ENCODE peak calls at places on chromosomes 12 and 14, in eight cellular contexts. V is substantia nigra, D is NCI-H748 treated with DMSO at 0.1 percent for 48 hours, L is caudate nucleus, F is foreskin fibroblast, Y is colonic mucosa, X is AG04449, M is T-helper 1 cell. S is an unnamed sample.

GRCh38 chr12:113862570-113863454 is 103.3 kb downstream of the RBM19 start:
- DNase-seq in D (peak), V (no peak), L (no peak), M (no peak), F (peak), X (peak), Y (no peak), S (no peak)

GRCh38 chr12:120994059-120994458 is 15.7 kb downstream of the HNF1A start:
- DNase-seq in L (no peak), X (no peak), D (no peak), M (no peak), Y (no peak), F (no peak), V (no peak), S (no peak)

GRCh38 chr14:52551696-52552062 is 626 bp downstream of the TXNDC16 start:
- DNase-seq in F (peak), Y (peak), D (peak), V (no peak), L (no peak), M (no peak), X (no peak), S (no peak)

GRCh38 chr14:98888281-98888680 is 383.7 kb downstream of the BCL11B start:
- DNase-seq in Y (no peak), D (no peak), X (no peak), F (no peak), L (no peak), M (no peak), V (no peak), S (no peak)

GRCh38 chr14:94098359-94098758 is 12.2 kb upstream of the IFI27 start:
- DNase-seq in V (no peak), M (no peak), X (no peak), Y (no peak), F (peak), L (no peak), D (no peak), S (no peak)

GRCh38 chr12:55927588-55928502 is at the start of gene PYM1:
- DNase-seq in Y (peak), V (peak), M (peak), F (peak), L (peak), X (no peak), D (peak), S (peak)

GRCh38 chr12:102816816-102817434 is 100.1 kb downstream of the PAH start:
- DNase-seq in M (no peak), V (no peak), F (peak), D (peak), X (peak), L (no peak), Y (no peak), S (no peak)

GRCh38 chr12:25458047-25458552 is 95.0 kb downstream of the LMNTD1 start:
- DNase-seq in D (peak), L (peak), F (peak), V (no peak), X (peak), Y (no peak), M (no peak), S (no peak)

GRCh38 chr14:50530358-50530757 is 2.0 kb downstream of the MAP4K5 start:
- DNase-seq in V (no peak), D (no peak), Y (no peak), L (no peak), X (no peak), M (no peak), F (peak), S (no peak)

GRCh38 chr14:32408018-32408417 is 78.9 kb downstream of the AKAP6 start:
- DNase-seq in M (no peak), L (peak), Y (no peak), V (peak), X (no peak), D (no peak), F (peak), S (no peak)

GRCh38 chr14:72291908-72292688 is 359.9 kb downstream of the RGS6 start:
- DNase-seq in M (no peak), V (no peak), D (peak), Y (no peak), X (peak), L (no peak), F (peak), S (no peak)

GRCh38 chr12:51234533-51234932 is 4.1 kb upstream of the DAZAP2 start:
- DNase-seq in D (no peak), L (no peak), V (no peak), X (no peak), M (no peak), Y (no peak), F (no peak), S (no peak)

GRCh38 chr12:26185532-26186320 is 9.6 kb upstream of the SSPN start:
- DNase-seq in F (no peak), D (no peak), V (no peak), L (no peak), M (no peak), Y (no peak), X (no peak), S (no peak)

GRCh38 chr12:96198970-96199369 is 4.8 kb downstream of the ELK3 start:
- DNase-seq in Y (no peak), D (no peak), M (no peak), X (peak), V (no peak), F (peak), L (no peak), S (no peak)

GRCh38 chr12:17609152-17609551 is 480.8 kb downstream of the RERGL start:
- DNase-seq in M (no peak), V (no peak), F (no peak), D (peak), X (no peak), Y (no peak), L (no peak), S (no peak)

GRCh38 chr14:20455355-20456300 is 602 bp downstream of the APEX1 start:
- DNase-seq in M (peak), F (peak), L (peak), V (no peak), Y (no peak), X (peak), D (peak), S (no peak)

GRCh38 chr14:100840286-100840685 is 14.4 kb downstream of the MEG3 start:
- DNase-seq in Y (no peak), D (no peak), V (no peak), F (no peak), M (no peak), X (no peak), L (no peak), S (peak)

GRCh38 chr12:113591480-113591971 is 119.9 kb upstream of the LHX5 start:
- DNase-seq in L (no peak), Y (no peak), M (no peak), F (no peak), X (no peak), V (no peak), D (peak), S (no peak)

GRCh38 chr14:105317546-105317945 is 3.0 kb downstream of the PACS2 start:
- DNase-seq in X (no peak), F (peak), M (no peak), Y (no peak), D (no peak), L (no peak), V (peak), S (peak)

GRCh38 chr12:54125950-54126695 is 62.7 kb downstream of the SMUG1 start:
- DNase-seq in D (peak), X (no peak), M (no peak), Y (no peak), V (peak), F (peak), L (no peak), S (no peak)

GRCh38 chr12:29241821-29242591 is 92.9 kb downstream of the FAR2 start:
- DNase-seq in L (peak), X (peak), F (peak), M (no peak), Y (peak), D (no peak), V (no peak), S (no peak)

GRCh38 chr12:86230516-86231146 is 25.6 kb downstream of the MGAT4C start:
- DNase-seq in M (no peak), L (no peak), X (no peak), V (no peak), Y (no peak), F (peak), D (no peak), S (no peak)

S was measured in posterior vena cava.